ENCODE peak calls at places on chromosomes 2 and 18, in four cellular contexts. C is heart left ventricle, P is uterus, F is vagina. G is an unnamed sample. For H3K4me1, the result is how much of the 10 kb centered on the place peaks cover.

GRCh38 chr2:171163261-171163660 is 2.6 kb upstream of the TLK1 start:
- DNase-seq in C (no peak), P (no peak), F (no peak), G (no peak)

GRCh38 chr2:153872311-153873061 is 764 bp downstream of the GALNT13 start:
- DNase-seq in C (no peak), P (no peak), F (no peak), G (no peak)

GRCh38 chr2:237818066-237818473 is 19.5 kb downstream of the RBM44 start:
- DNase-seq in C (no peak), P (no peak), F (no peak), G (no peak)

GRCh38 chr2:150484461-150484931 is 3.0 kb downstream of the RND3 start:
- DNase-seq in C (no peak), P (no peak), F (no peak), G (no peak)

GRCh38 chr2:230852113-230852512 is 12.6 kb upstream of the ITM2C start:
- DNase-seq in C (no peak), P (no peak), F (no peak), G (no peak)

GRCh38 chr2:55804535-55804934 is 110.9 kb upstream of the PNPT1 start:
- DNase-seq in C (no peak), P (no peak), F (no peak), G (no peak)

GRCh38 chr2:224009605-224010330 is 29.3 kb downstream of the SERPINE2 start:
- DNase-seq in C (no peak), P (no peak), F (no peak), G (no peak)

GRCh38 chr2:203463176-203463797 is 71.8 kb downstream of the RAPH1 start:
- DNase-seq in C (no peak), P (no peak), F (no peak), G (no peak)

GRCh38 chr18:39489426-39489825 is 1923.8 kb upstream of the CELF4 start:
- DNase-seq in C (no peak), P (no peak), F (no peak), G (no peak)

GRCh38 chr2:84741182-84741822 is 139.6 kb downstream of the TRABD2A start:
- DNase-seq in C (no peak), P (no peak), F (no peak), G (no peak)

DNA sequence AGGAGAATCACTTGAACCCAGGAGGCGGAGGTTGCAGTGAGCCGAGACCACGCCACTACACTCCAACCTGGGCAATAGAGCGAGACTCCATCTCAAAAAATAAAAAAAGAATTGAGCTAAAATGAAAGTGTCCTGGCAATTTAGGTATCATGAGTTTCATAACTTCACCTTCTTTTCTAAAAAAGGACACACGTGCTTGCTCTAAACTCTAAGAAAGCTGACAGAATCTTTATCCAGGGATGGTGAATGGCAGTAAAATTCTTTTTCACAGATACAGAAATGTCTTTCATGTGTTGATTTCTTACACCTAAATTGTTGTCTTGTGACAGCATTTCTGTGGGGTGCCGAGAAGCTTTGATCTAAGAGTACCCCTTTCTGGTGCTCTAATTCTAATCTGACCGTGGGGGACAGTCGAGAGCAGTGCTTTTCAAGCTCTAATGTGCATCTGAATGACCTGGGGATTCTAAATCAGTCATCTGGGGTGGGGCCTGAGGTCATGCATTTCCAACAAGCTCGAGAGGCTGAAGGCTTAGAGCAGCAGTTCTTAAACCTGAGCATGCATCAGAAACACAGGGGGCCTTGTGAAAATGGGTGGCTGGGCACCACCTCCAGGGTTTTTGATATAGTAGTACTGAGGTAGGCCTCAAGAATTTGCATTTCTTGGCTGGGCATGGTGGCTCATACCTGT is 42.1 kb upstream of the REL start:
- DNase-seq in C (no peak), P (no peak), F (no peak), G (no peak)
- TF ChIP-seq POLR2A in C (no peak), P (no peak), F (no peak), G (no peak)

GRCh38 chr2:20192781-20193180 is 32.1 kb downstream of the SDC1 start:
- DNase-seq in C (no peak), P (no peak), F (no peak), G (no peak)

GRCh38 chr2:20191714-20192569 is 33.0 kb downstream of the SDC1 start:
- DNase-seq in C (no peak), P (no peak), F (no peak), G (no peak)

GRCh38 chr2:20190862-20191713 is 33.8 kb downstream of the SDC1 start:
- DNase-seq in C (no peak), P (no peak), F (no peak), G (no peak)

GRCh38 chr2:20194097-20194989 is 30.6 kb downstream of the SDC1 start:
- DNase-seq in C (no peak), P (no peak), F (no peak), G (no peak)

DNA sequence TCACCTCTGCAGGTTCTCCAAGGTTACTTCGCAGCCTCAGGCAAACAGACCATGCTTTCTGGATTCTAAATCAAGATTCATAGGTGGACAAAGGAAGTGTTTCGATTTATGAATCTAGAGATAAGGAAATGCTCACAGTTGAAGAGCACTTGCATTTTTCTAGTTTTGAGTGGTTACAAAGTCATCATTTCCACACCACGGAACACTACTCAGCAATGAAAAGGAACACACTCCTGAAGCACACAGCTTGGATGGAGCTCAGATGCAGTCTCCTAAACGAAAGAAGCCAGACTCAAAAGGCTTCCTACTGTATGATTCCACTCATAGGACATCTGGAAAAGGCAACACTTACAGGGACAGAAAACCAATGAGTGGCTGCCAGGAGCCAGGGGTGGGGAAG is 31.7 kb downstream of the SDC1 start:
- DNase-seq in C (no peak), P (no peak), F (no peak), G (no peak)
- H3K27ac ChIP-seq in C (no peak), P (no peak), F (no peak), G (no peak)

DNA sequence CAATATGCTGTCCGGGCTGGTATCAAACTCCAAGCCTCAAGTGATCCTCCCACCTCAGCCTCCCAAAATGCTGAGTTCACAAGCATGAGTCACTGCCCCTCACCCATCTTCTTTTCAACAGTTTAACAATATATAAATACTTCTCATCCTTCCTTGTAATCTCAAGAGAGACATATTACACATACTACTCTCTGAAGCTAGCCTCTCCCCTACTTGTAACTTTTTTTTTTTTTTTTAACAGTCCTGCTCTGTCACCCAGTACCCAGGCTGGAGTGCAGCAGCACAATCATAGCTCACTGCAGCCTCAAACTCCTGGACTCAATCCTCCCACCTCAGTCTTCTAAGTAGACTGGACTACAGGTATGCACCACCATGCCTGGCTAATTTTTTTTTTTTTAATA is 5.7 kb downstream of the GFPT1 start:
- DNase-seq in C (no peak), P (no peak), F (no peak), G (no peak)
- H3K4me1 ChIP-seq in C (under half), P (under half), F (half or more), G (under half)

DNA sequence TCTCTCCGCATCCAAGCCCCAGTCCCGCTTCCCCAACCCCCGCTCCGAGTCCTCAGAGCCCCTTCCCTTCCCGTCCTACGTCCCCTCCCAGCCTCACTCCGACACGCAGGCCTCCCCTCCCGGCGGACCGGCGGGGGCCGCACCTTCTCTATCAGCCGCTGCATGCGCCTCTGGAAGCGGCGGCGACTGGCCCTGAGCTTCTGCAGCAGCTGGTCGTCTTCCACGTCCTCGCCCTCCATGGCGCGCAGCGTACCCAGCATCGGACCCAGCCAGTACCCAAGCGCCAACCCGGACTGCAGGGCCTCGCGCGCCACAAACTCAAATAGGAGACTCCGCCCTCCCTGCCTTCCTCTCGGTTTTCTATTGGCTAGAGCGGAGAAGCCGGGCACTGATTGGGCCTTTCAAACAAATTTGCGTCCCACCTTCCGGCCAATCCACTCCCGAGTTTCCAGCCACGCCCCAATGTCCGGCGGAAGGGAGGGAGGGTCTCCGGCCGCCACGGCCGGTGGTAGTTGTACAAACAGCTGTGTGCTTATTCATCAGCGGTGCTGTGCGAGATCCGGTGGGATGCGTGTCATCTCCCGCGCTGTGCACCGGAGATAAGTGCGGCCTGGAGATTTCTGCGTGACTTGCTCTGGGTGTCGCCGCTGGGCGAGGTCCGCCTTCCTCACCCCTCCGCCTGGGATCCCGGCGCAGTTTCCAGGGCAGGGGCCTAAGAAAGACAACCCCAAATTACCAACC is at the start of gene HJURP:
- DNase-seq in C (peak), P (peak), F (peak), G (peak)
- TF ChIP-seq POLR2A in C (no peak), P (peak), F (no peak), G (no peak)

GRCh38 chr2:156430978-156431358 is 5.2 kb upstream of the GPD2 start:
- DNase-seq in C (no peak), P (no peak), F (no peak), G (no peak)
- H3K27ac ChIP-seq in C (no peak), P (no peak), F (no peak), G (no peak)

DNA sequence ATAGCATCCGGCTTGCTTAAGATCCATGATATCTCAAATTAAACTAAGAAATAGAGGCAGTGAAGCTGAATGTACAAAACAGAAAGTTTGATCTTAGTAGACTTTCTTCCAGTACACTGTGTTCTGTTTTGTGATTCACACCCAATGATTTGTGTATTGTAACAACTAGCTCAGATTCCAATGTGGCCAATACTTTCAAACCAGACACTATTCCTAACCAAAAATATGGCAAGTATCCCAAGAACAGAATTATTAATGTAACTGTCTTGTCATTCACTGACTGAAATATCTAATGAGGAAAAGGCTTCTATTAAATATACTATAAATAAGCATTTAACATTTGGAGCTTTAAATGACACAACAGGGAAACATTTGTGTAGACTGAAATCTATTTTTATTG is 299.1 kb downstream of the NRXN1 start:
- DNase-seq in C (no peak), P (no peak), F (no peak), G (no peak)
- H3K4me1 ChIP-seq in C (under half), P (under half), F (under half), G (under half)

GRCh38 chr18:49561377-49562193 is at the start of gene LIPG:
- DNase-seq in C (no peak), P (no peak), F (no peak), G (no peak)
- TF ChIP-seq POLR2A in C (no peak), P (no peak), F (no peak), G (no peak)

GRCh38 chr2:64768426-64769033 is 114.8 kb upstream of the SERTAD2 start:
- DNase-seq in C (no peak), P (no peak), F (no peak), G (no peak)
- H3K27ac ChIP-seq in C (peak), P (peak), F (peak), G (peak)

G was measured in tibial nerve.